ENCODE peak calls at places on chromosomes 4 and X, in six cellular contexts. I is mesenchymal stem cell, N is H9, W is neuronal stem cell, T is H1, Q is trophoblast cell. E is an unnamed sample.

GRCh38 chrX:124328765-124329164 is 3.7 kb upstream of the TEX13D start:
- DNase-seq in W (no peak), Q (no peak), I (no peak), T (no peak), N (no peak), E (no peak)

GRCh38 chrX:150362599-150363481 is at the start of gene MAMLD1:
- DNase-seq in W (no peak), Q (peak), N (peak), I (peak), T (peak), E (peak)

GRCh38 chr4:166252487-166253402 is 379.7 kb downstream of the TLL1 start:
- DNase-seq in W (peak), T (no peak), Q (peak), I (peak), N (no peak), E (no peak)

GRCh38 chr4:69032847-69033638 is 63.2 kb upstream of the UGT2B7 start:
- DNase-seq in N (no peak), I (no peak), T (no peak), Q (no peak), W (no peak), E (peak)

GRCh38 chr4:41458689-41459088 is 79.3 kb upstream of the LIMCH1 start:
- DNase-seq in T (no peak), Q (no peak), I (no peak), W (no peak), N (no peak), E (no peak)

GRCh38 chrX:153779891-153780677 is 757 bp upstream of the SRPK3 start:
- DNase-seq in Q (no peak), N (no peak), W (no peak), I (no peak), T (no peak), E (no peak)

GRCh38 chr4:20464381-20464780 is 212.7 kb downstream of the SLIT2 start:
- DNase-seq in I (peak), W (no peak), T (no peak), N (no peak), Q (peak), E (peak)

GRCh38 chrX:34578237-34578636 is 78.8 kb downstream of the TMEM47 start:
- DNase-seq in I (peak), Q (peak), W (peak), T (no peak), N (no peak), E (peak)

GRCh38 chr4:153519677-153520076 is 53.5 kb downstream of the TMEM131L start:
- DNase-seq in T (no peak), N (no peak), I (no peak), Q (no peak), W (no peak), E (no peak)

GRCh38 chr4:148443550-148444295 is 1.5 kb upstream of the NR3C2 start:
- DNase-seq in Q (peak), W (peak), T (peak), N (no peak), I (peak), E (no peak)

GRCh38 chr4:100366213-100366612 is 151.6 kb downstream of the EMCN start:
- DNase-seq in W (no peak), T (no peak), Q (no peak), N (peak), I (peak), E (peak)

GRCh38 chr4:46389301-46389761 is 597 bp downstream of the GABRA2 start:
- DNase-seq in N (peak), W (peak), Q (no peak), T (peak), I (peak), E (no peak)

GRCh38 chr4:78645853-78646757 is 94.5 kb downstream of the ANXA3 start:
- DNase-seq in W (no peak), Q (peak), N (no peak), T (no peak), I (peak), E (peak)

DNA sequence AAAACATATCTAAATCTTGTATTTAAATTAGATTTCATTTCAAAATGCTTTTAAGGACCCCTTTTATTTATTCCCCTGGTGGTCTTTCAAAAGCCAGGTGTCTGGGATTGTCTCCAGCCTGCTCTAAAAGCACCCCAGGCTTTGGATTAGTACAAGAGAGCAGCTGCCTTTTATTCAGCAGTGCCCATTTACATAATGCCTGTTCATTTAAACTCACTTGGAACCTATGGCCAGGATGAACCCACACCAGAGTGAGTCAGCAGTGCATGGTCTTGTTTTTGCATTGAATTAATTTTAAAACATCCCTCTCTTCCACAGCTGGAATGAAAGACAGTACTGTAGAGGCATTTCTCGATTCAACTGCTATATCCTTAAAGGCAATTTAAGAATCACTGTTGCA is 64.1 kb upstream of the TENM3 start:
- DNase-seq in W (peak), T (no peak), N (no peak), Q (no peak), I (no peak), E (peak)
- H2AFZ ChIP-seq in W (no peak), T (no peak), N (no peak), Q (no peak), I (no peak), E (no peak)

GRCh38 chr4:55675196-55675793 is 39.2 kb upstream of the NMU start:
- DNase-seq in N (no peak), W (no peak), T (no peak), I (no peak), Q (no peak), E (no peak)
- H2AK5ac ChIP-seq in N (no peak), W (peak), T (no peak), I (no peak), Q (no peak), E (no peak)

DNA sequence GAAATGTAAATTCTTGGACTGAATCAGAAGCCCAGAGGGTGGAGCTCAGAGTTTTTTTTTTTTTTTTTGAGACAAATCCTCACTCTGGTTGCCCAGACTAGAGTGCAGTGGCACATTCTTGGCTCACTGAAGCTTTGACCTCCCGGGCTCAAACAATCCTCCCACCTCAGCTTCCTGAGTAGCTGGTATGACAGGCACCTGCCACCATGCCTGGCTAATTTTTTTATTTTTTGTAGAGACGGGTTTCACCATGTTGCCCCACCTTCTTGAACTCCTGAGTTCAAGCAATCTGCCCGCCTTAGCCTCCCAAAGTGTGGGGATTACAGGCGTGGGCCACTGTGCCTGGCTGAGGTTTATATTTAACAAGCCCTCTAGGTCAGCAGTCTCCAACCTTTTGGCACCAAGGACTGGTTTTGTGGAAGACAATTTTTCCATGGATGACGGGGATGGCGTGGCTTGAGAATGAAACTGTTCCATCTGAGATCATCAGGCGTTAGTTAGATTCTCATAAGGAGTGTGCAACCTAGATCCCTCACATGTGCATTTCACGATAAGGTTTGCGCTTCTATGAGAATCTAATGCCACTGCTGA is 76.7 kb downstream of the FHIP1A start:
- DNase-seq in Q (no peak), N (peak), T (no peak), I (no peak), W (no peak), E (no peak)
- H2AFZ ChIP-seq in Q (no peak), N (no peak), T (no peak), I (no peak), W (no peak), E (peak)

GRCh38 chr4:123941306-123941705 is 544.7 kb downstream of the SPRY1 start:
- DNase-seq in I (no peak), W (no peak), T (no peak), Q (peak), N (no peak), E (peak)

GRCh38 chr4:123940604-123941003 is 544.0 kb downstream of the SPRY1 start:
- DNase-seq in I (no peak), T (no peak), N (no peak), W (no peak), Q (no peak), E (no peak)

GRCh38 chr4:123936615-123937014 is 540.0 kb downstream of the SPRY1 start:
- DNase-seq in T (no peak), N (no peak), I (no peak), W (no peak), Q (no peak), E (no peak)

GRCh38 chr4:123939621-123940020 is 543.0 kb downstream of the SPRY1 start:
- DNase-seq in T (no peak), I (peak), W (no peak), N (no peak), Q (no peak), E (peak)

GRCh38 chr4:123937612-123938011 is 541.0 kb downstream of the SPRY1 start:
- DNase-seq in Q (no peak), N (no peak), W (no peak), I (no peak), T (no peak), E (no peak)
- H2AK5ac ChIP-seq in Q (no peak), N (no peak), W (no peak), I (no peak), T (no peak), E (no peak)

E was measured in IMR-90.